ENCODE peak calls at places on chromosomes 7 and 10, in nine cellular contexts. T is neural progenitor cell, O is kidney epithelial cell, R is dorsolateral prefrontal cortex, M is GM12864, U is HCT116, L is ovary, D is A549, A is astrocyte of the cerebellum. X is an unnamed sample.

GRCh38 chr7:35985126-35985754 is 167.8 kb upstream of the EEPD1 start:
- DNase-seq in A (peak; percentile 45), D (peak; percentile 77), M (peak; percentile 10), L (peak; percentile 83), R (peak; percentile 86), U (peak; percentile 47), T (peak; percentile 89), O (no peak), X (peak; percentile 77)

GRCh38 chr10:71075066-71075758 is 137.2 kb upstream of the UNC5B start:
- DNase-seq in U (no peak), A (no peak), O (no peak), M (no peak), R (peak; percentile 34), T (no peak), L (no peak), D (no peak), X (no peak)

GRCh38 chr7:29270979-29271658 is 76.5 kb downstream of the CHN2 start:
- DNase-seq in M (no peak), A (no peak), U (no peak), O (no peak), D (no peak), R (no peak), L (no peak), T (no peak), X (no peak)

GRCh38 chr7:8274589-8274988 is 12.6 kb upstream of the ICA1 start:
- DNase-seq in M (no peak), A (no peak), T (no peak), R (no peak), U (no peak), O (no peak), D (no peak), L (no peak), X (no peak)

GRCh38 chr7:57653262-57653830 is 203.4 kb downstream of the ZNF716 start:
- DNase-seq in M (no peak), T (no peak), R (no peak), L (no peak), D (no peak), O (no peak), A (no peak), U (no peak), X (no peak)

GRCh38 chr7:76428868-76429805 is 4.4 kb downstream of the ZP3 start:
- DNase-seq in A (no peak), T (no peak), O (no peak), U (no peak), M (no peak), L (no peak), D (no peak), R (no peak), X (no peak)

GRCh38 chr10:14481752-14482151 is 151.0 kb upstream of the FRMD4A start:
- DNase-seq in L (no peak), D (no peak), A (no peak), R (peak; percentile 47), M (no peak), U (no peak), O (no peak), T (peak; percentile 21), X (no peak)

GRCh38 chr7:5428470-5429252 is 5.0 kb upstream of the TNRC18 start:
- DNase-seq in T (peak; percentile 50), O (no peak), D (no peak), A (peak; percentile 73), L (peak; percentile 76), U (no peak), M (no peak), R (peak; percentile 72), X (no peak)

GRCh38 chr7:150428671-150429451 is 21.6 kb upstream of the GIMAP8 start:
- DNase-seq in M (no peak), T (peak; percentile 44), L (no peak), O (peak; percentile 81), R (peak; percentile 63), A (peak; percentile 72), D (peak; percentile 69), U (no peak), X (peak; percentile 69)

GRCh38 chr7:150417239-150417638 is 33.2 kb upstream of the GIMAP8 start:
- DNase-seq in U (no peak), O (no peak), T (no peak), L (no peak), D (no peak), A (no peak), R (no peak), M (no peak), X (no peak)

GRCh38 chr7:149826344-149827088 is 11.7 kb upstream of the ZNF862 start:
- DNase-seq in L (no peak), M (no peak), R (peak; percentile 23), D (no peak), U (no peak), O (no peak), T (no peak), A (no peak), X (no peak)

GRCh38 chr7:39540320-39540719 is 25.9 kb upstream of the YAE1 start:
- DNase-seq in D (no peak), O (no peak), M (no peak), T (no peak), R (no peak), U (no peak), L (no peak), A (no peak), X (no peak)

GRCh38 chr7:139065323-139065722 is 29.5 kb upstream of the ZC3HAV1L start:
- DNase-seq in M (no peak), U (no peak), O (no peak), L (no peak), D (no peak), A (no peak), T (no peak), R (no peak), X (no peak)

GRCh38 chr7:56079450-56080185 is 13.1 kb downstream of the PHKG1 start:
- DNase-seq in T (no peak), L (peak; percentile 74), O (no peak), A (peak; percentile 67), D (peak; percentile 40), M (no peak), U (no peak), R (peak; percentile 86), X (no peak)

GRCh38 chr7:86991093-86991769 is 68.2 kb downstream of the ELAPOR2 start:
- DNase-seq in D (no peak), R (no peak), O (no peak), A (no peak), L (no peak), U (no peak), T (no peak), M (no peak), X (no peak)

GRCh38 chr10:84360634-84361365 is 32.4 kb downstream of the CCSER2 start:
- DNase-seq in L (no peak), U (no peak), M (no peak), O (no peak), D (no peak), A (no peak), R (no peak), T (no peak), X (no peak)

GRCh38 chr7:148650232-148650858 is 48.4 kb upstream of the CUL1 start:
- DNase-seq in R (no peak), O (no peak), L (no peak), M (no peak), U (no peak), D (no peak), T (no peak), A (peak; percentile 48), X (no peak)

GRCh38 chr10:29540016-29540415 is 94.8 kb downstream of the SVIL start:
- DNase-seq in O (no peak), U (no peak), L (no peak), A (no peak), R (no peak), D (no peak), T (no peak), M (no peak), X (no peak)

GRCh38 chr7:138974675-138975237 is 6.4 kb downstream of the KIAA1549 start:
- DNase-seq in M (no peak), L (no peak), T (peak; percentile 21), D (no peak), U (no peak), R (no peak), A (no peak), O (no peak), X (no peak)

GRCh38 chr7:82105463-82105862 is 335.6 kb upstream of the HGF start:
- DNase-seq in U (peak; percentile 41), D (peak; percentile 75), M (no peak), L (no peak), T (no peak), R (no peak), A (no peak), O (peak; percentile 12), X (no peak)

GRCh38 chr7:128311003-128311402 is 32.7 kb downstream of the RBM28 start:
- DNase-seq in O (no peak), L (no peak), A (no peak), M (no peak), D (no peak), T (no peak), R (no peak), U (no peak), X (no peak)

GRCh38 chr7:100509213-100509612 is 25.5 kb downstream of the NYAP1 start:
- DNase-seq in D (no peak), R (peak; percentile 52), T (no peak), L (peak; percentile 78), U (no peak), M (no peak), O (peak; percentile 7), A (peak; percentile 90), X (no peak)

GRCh38 chr10:73414230-73414981 is 548 bp upstream of the ANXA7 start:
- DNase-seq in T (no peak), O (no peak), M (no peak), A (no peak), L (no peak), D (no peak), R (no peak), U (no peak), X (no peak)
- TF ChIP-seq CTCF in T (no peak), O (no peak), M (no peak), A (no peak), L (no peak), D (no peak), R (peak; percentile 8), U (no peak), X (no peak)

GRCh38 chr7:134789967-134790685 is 10.7 kb downstream of the CALD1 start:
- DNase-seq in L (no peak), O (no peak), R (no peak), M (no peak), A (no peak), D (no peak), U (no peak), T (no peak), X (peak; percentile 27)
- H3K4me3 ChIP-seq in L (peak overlapping the region; percentile 11), O (no peak overlapping the region), R (no peak overlapping the region), M (no peak overlapping the region), A (no peak overlapping the region), D (no peak overlapping the region), U (no peak overlapping the region), T (no peak overlapping the region), X (no peak overlapping the region)

DNA sequence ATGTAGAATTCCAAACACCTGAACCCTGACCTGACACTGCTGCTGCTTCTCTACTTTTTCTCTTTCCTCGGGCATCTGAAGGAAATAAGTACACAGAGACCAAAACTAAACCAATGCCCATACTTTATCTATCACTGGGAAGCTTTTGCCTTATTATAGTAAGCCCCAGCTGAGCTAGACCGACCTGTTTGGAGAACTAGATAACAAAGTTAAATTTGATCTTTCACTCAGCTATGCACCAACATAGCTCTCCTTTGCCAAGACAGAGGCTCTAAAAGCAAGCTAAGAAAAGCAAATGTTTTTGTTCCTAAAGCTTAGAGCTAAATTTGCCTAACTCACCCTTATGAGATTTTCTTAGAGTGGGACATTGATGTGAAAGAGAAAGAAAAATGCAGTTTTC is 39.1 kb downstream of the NHLRC2 start:
- DNase-seq in R (no peak), U (no peak), O (no peak), L (no peak), A (no peak), T (no peak), M (no peak), D (no peak), X (no peak)
- TF ChIP-seq CTCF in R (no peak), U (no peak), O (no peak), L (no peak), A (no peak), T (no peak), M (no peak), D (no peak), X (no peak)

GRCh38 chr10:1061930-1062769 is 6.0 kb downstream of the WDR37 start:
- DNase-seq in T (no peak), A (no peak), O (no peak), D (no peak), L (no peak), U (no peak), M (no peak), R (no peak), X (no peak)
- H3K4me3 ChIP-seq in T (no peak overlapping the region), A (no peak overlapping the region), O (no peak overlapping the region), D (no peak overlapping the region), L (no peak overlapping the region), U (no peak overlapping the region), M (no peak overlapping the region), R (no peak overlapping the region), X (no peak overlapping the region)

X was measured in GM12865.